ENCODE peak calls at places on chromosome 1, in eight cellular contexts. One of them, this sample, is unnamed.

GRCh38 chr1:5880630-5881405 is 111.4 kb downstream of the NPHP4 start:
- DNase-seq in lower lobe of right lung: peak; percentile 22
- DNase-seq in uterus: no peak
- DNase-seq in esophagus muscularis mucosa: no peak
- DNase-seq in adipocyte: no peak
- DNase-seq in small intestine: no peak
- DNase-seq in ovary: no peak
- DNase-seq in fibroblast of lung: no peak
- DNase-seq in this sample: no peak

GRCh38 chr1:43444827-43445225 is 8.9 kb downstream of the HYI start:
- DNase-seq in ovary: no peak
- DNase-seq in small intestine: no peak
- DNase-seq in uterus: peak; percentile 9
- DNase-seq in lower lobe of right lung: no peak
- DNase-seq in fibroblast of lung: no peak
- DNase-seq in esophagus muscularis mucosa: no peak
- DNase-seq in adipocyte: no peak
- DNase-seq in this sample: no peak

GRCh38 chr1:89724369-89725015 is 91.6 kb downstream of the LRRC8C start:
- DNase-seq in adipocyte: no peak
- DNase-seq in small intestine: no peak
- DNase-seq in uterus: no peak
- DNase-seq in ovary: no peak
- DNase-seq in fibroblast of lung: peak; percentile 62
- DNase-seq in esophagus muscularis mucosa: no peak
- DNase-seq in lower lobe of right lung: no peak
- DNase-seq in this sample: peak; percentile 34

GRCh38 chr1:56570924-56571372 is 8.4 kb downstream of the PLPP3 start:
- DNase-seq in ovary: no peak
- DNase-seq in lower lobe of right lung: no peak
- DNase-seq in small intestine: no peak
- DNase-seq in esophagus muscularis mucosa: no peak
- DNase-seq in adipocyte: no peak
- DNase-seq in fibroblast of lung: no peak
- DNase-seq in uterus: no peak
- DNase-seq in this sample: no peak

GRCh38 chr1:32241011-32241763 is 5.8 kb upstream of the FAM167B start:
- DNase-seq in small intestine: peak; percentile 40
- DNase-seq in ovary: peak; percentile 77
- DNase-seq in fibroblast of lung: peak; percentile 68
- DNase-seq in adipocyte: peak; percentile 74
- DNase-seq in lower lobe of right lung: peak; percentile 64
- DNase-seq in esophagus muscularis mucosa: no peak
- DNase-seq in uterus: peak; percentile 52
- DNase-seq in this sample: peak; percentile 61

GRCh38 chr1:201691716-201692115 is 137.2 kb upstream of the IPO9 start:
- DNase-seq in small intestine: no peak
- DNase-seq in adipocyte: no peak
- DNase-seq in ovary: no peak
- DNase-seq in uterus: no peak
- DNase-seq in esophagus muscularis mucosa: no peak
- DNase-seq in fibroblast of lung: no peak
- DNase-seq in lower lobe of right lung: no peak
- DNase-seq in this sample: no peak

GRCh38 chr1:57949168-57949567 is 525.3 kb upstream of the DAB1 start:
- DNase-seq in adipocyte: no peak
- DNase-seq in esophagus muscularis mucosa: no peak
- DNase-seq in ovary: no peak
- DNase-seq in uterus: no peak
- DNase-seq in lower lobe of right lung: no peak
- DNase-seq in small intestine: no peak
- DNase-seq in fibroblast of lung: no peak
- DNase-seq in this sample: peak; percentile 1

GRCh38 chr1:214285622-214286440 is 4.9 kb downstream of the SMYD2 start:
- DNase-seq in adipocyte: no peak
- DNase-seq in lower lobe of right lung: no peak
- DNase-seq in fibroblast of lung: no peak
- DNase-seq in uterus: no peak
- DNase-seq in esophagus muscularis mucosa: no peak
- DNase-seq in small intestine: no peak
- DNase-seq in ovary: no peak
- DNase-seq in this sample: no peak

GRCh38 chr1:201396859-201397464 is 2.2 kb downstream of the LAD1 start:
- DNase-seq in small intestine: peak; percentile 93
- DNase-seq in esophagus muscularis mucosa: no peak
- DNase-seq in fibroblast of lung: no peak
- DNase-seq in ovary: no peak
- DNase-seq in lower lobe of right lung: peak; percentile 72
- DNase-seq in uterus: no peak
- DNase-seq in adipocyte: no peak
- DNase-seq in this sample: peak; percentile 17

GRCh38 chr1:6149597-6149996 is 30.5 kb downstream of the CHD5 start:
- DNase-seq in lower lobe of right lung: no peak
- DNase-seq in uterus: no peak
- DNase-seq in fibroblast of lung: no peak
- DNase-seq in ovary: no peak
- DNase-seq in esophagus muscularis mucosa: no peak
- DNase-seq in adipocyte: no peak
- DNase-seq in small intestine: no peak
- DNase-seq in this sample: no peak

GRCh38 chr1:235659186-235659771 is 9.7 kb upstream of the GNG4 start:
- DNase-seq in ovary: no peak
- DNase-seq in uterus: no peak
- DNase-seq in lower lobe of right lung: no peak
- DNase-seq in esophagus muscularis mucosa: peak; percentile 66
- DNase-seq in adipocyte: no peak
- DNase-seq in small intestine: no peak
- DNase-seq in fibroblast of lung: no peak
- DNase-seq in this sample: no peak

GRCh38 chr1:14507227-14507626 is 91.3 kb upstream of the KAZN start:
- DNase-seq in ovary: no peak
- DNase-seq in fibroblast of lung: no peak
- DNase-seq in lower lobe of right lung: no peak
- DNase-seq in adipocyte: no peak
- DNase-seq in uterus: no peak
- DNase-seq in small intestine: no peak
- DNase-seq in esophagus muscularis mucosa: no peak
- DNase-seq in this sample: no peak

GRCh38 chr1:205592443-205593003 is 39.3 kb downstream of the ELK4 start:
- DNase-seq in fibroblast of lung: no peak
- DNase-seq in esophagus muscularis mucosa: peak; percentile 83
- DNase-seq in small intestine: no peak
- DNase-seq in ovary: no peak
- DNase-seq in lower lobe of right lung: no peak
- DNase-seq in adipocyte: no peak
- DNase-seq in uterus: no peak
- DNase-seq in this sample: no peak

GRCh38 chr1:46221749-46222148 is 18.6 kb downstream of the LURAP1 start:
- DNase-seq in lower lobe of right lung: no peak
- DNase-seq in adipocyte: no peak
- DNase-seq in fibroblast of lung: no peak
- DNase-seq in uterus: no peak
- DNase-seq in ovary: no peak
- DNase-seq in esophagus muscularis mucosa: no peak
- DNase-seq in small intestine: no peak
- DNase-seq in this sample: no peak

GRCh38 chr1:179369751-179370341 is 4.1 kb downstream of the AXDND1 start:
- DNase-seq in ovary: no peak
- DNase-seq in fibroblast of lung: peak; percentile 53
- DNase-seq in uterus: no peak
- DNase-seq in adipocyte: peak; percentile 94
- DNase-seq in small intestine: peak; percentile 78
- DNase-seq in esophagus muscularis mucosa: no peak
- DNase-seq in lower lobe of right lung: no peak
- DNase-seq in this sample: no peak

GRCh38 chr1:203174324-203174985 is 1.2 kb downstream of the MYBPH start:
- DNase-seq in lower lobe of right lung: no peak
- DNase-seq in adipocyte: no peak
- DNase-seq in ovary: peak; percentile 15
- DNase-seq in small intestine: no peak
- DNase-seq in fibroblast of lung: no peak
- DNase-seq in uterus: no peak
- DNase-seq in esophagus muscularis mucosa: no peak
- DNase-seq in this sample: no peak

GRCh38 chr1:23122023-23122738 is 46.5 kb downstream of the LUZP1 start:
- DNase-seq in adipocyte: peak; percentile 69
- DNase-seq in lower lobe of right lung: no peak
- DNase-seq in ovary: peak; percentile 47
- DNase-seq in small intestine: peak; percentile 36
- DNase-seq in esophagus muscularis mucosa: no peak
- DNase-seq in fibroblast of lung: peak; percentile 81
- DNase-seq in uterus: peak; percentile 42
- DNase-seq in this sample: peak; percentile 59

GRCh38 chr1:31409946-31410858 is 2.8 kb upstream of the SERINC2 start:
- DNase-seq in esophagus muscularis mucosa: no peak
- DNase-seq in ovary: no peak
- DNase-seq in lower lobe of right lung: no peak
- DNase-seq in fibroblast of lung: no peak
- DNase-seq in uterus: no peak
- DNase-seq in adipocyte: peak; percentile 27
- DNase-seq in small intestine: no peak
- DNase-seq in this sample: peak; percentile 41

GRCh38 chr1:100713636-100714035 is 5.9 kb upstream of the VCAM1 start:
- DNase-seq in fibroblast of lung: no peak
- DNase-seq in uterus: no peak
- DNase-seq in esophagus muscularis mucosa: no peak
- DNase-seq in lower lobe of right lung: no peak
- DNase-seq in adipocyte: peak; percentile 6
- DNase-seq in ovary: no peak
- DNase-seq in small intestine: no peak
- DNase-seq in this sample: peak; percentile 41

GRCh38 chr1:86703696-86704455 is 500 bp upstream of the SH3GLB1 start:
- DNase-seq in esophagus muscularis mucosa: peak; percentile 92
- DNase-seq in fibroblast of lung: peak; percentile 25
- DNase-seq in ovary: no peak
- DNase-seq in uterus: no peak
- DNase-seq in lower lobe of right lung: no peak
- DNase-seq in adipocyte: no peak
- DNase-seq in small intestine: peak; percentile 64
- DNase-seq in this sample: no peak

GRCh38 chr1:40478276-40478675 is 1.2 kb downstream of the ZFP69 start:
- DNase-seq in adipocyte: no peak
- DNase-seq in lower lobe of right lung: no peak
- DNase-seq in uterus: no peak
- DNase-seq in small intestine: no peak
- DNase-seq in fibroblast of lung: no peak
- DNase-seq in esophagus muscularis mucosa: no peak
- DNase-seq in ovary: no peak
- DNase-seq in this sample: peak; percentile 2
- H3K4me3 ChIP-seq in adipocyte: peak overlapping the region; percentile 93
- H3K4me3 ChIP-seq in lower lobe of right lung: peak overlapping the region; percentile 93
- H3K4me3 ChIP-seq in uterus: peak overlapping the region; percentile 65
- H3K4me3 ChIP-seq in small intestine: no peak overlapping the region
- H3K4me3 ChIP-seq in fibroblast of lung: peak overlapping the region; percentile 73
- H3K4me3 ChIP-seq in esophagus muscularis mucosa: peak overlapping the region; percentile 94
- H3K4me3 ChIP-seq in ovary: peak overlapping the region; percentile 66
- H3K4me3 ChIP-seq in this sample: no peak overlapping the region

GRCh38 chr1:212012034-212012740 is 23.2 kb downstream of the INTS7 start:
- DNase-seq in small intestine: peak; percentile 75
- DNase-seq in ovary: peak; percentile 72
- DNase-seq in adipocyte: peak; percentile 86
- DNase-seq in uterus: peak; percentile 50
- DNase-seq in fibroblast of lung: peak; percentile 51
- DNase-seq in lower lobe of right lung: peak; percentile 63
- DNase-seq in esophagus muscularis mucosa: no peak
- DNase-seq in this sample: peak; percentile 61
- H3K36me3 ChIP-seq in small intestine: peaks cover 3% of the 10 kb centered on the region
- H3K36me3 ChIP-seq in ovary: no peaks in the 10 kb centered on the region
- H3K36me3 ChIP-seq in adipocyte: peaks cover 11% of the 10 kb centered on the region
- H3K36me3 ChIP-seq in uterus: no peaks in the 10 kb centered on the region
- H3K36me3 ChIP-seq in fibroblast of lung: no peaks in the 10 kb centered on the region
- H3K36me3 ChIP-seq in lower lobe of right lung: peaks cover 2% of the 10 kb centered on the region
- H3K36me3 ChIP-seq in esophagus muscularis mucosa: peaks cover 26% of the 10 kb centered on the region
- H3K36me3 ChIP-seq in this sample: peaks cover 37% of the 10 kb centered on the region

GRCh38 chr1:2819831-2820730 is 18.6 kb upstream of the TTC34 start:
- DNase-seq in fibroblast of lung: no peak
- DNase-seq in small intestine: no peak
- DNase-seq in esophagus muscularis mucosa: no peak
- DNase-seq in adipocyte: no peak
- DNase-seq in uterus: no peak
- DNase-seq in ovary: no peak
- DNase-seq in lower lobe of right lung: no peak
- DNase-seq in this sample: no peak

GRCh38 chr1:2821970-2822620 is 20.6 kb upstream of the TTC34 start:
- DNase-seq in uterus: no peak
- DNase-seq in ovary: peak; percentile 52
- DNase-seq in adipocyte: peak; percentile 23
- DNase-seq in fibroblast of lung: no peak
- DNase-seq in small intestine: peak; percentile 15
- DNase-seq in esophagus muscularis mucosa: no peak
- DNase-seq in lower lobe of right lung: peak; percentile 61
- DNase-seq in this sample: peak; percentile 66

GRCh38 chr1:2821373-2821955 is 20.0 kb upstream of the TTC34 start:
- DNase-seq in fibroblast of lung: no peak
- DNase-seq in adipocyte: no peak
- DNase-seq in lower lobe of right lung: no peak
- DNase-seq in small intestine: no peak
- DNase-seq in esophagus muscularis mucosa: no peak
- DNase-seq in uterus: no peak
- DNase-seq in ovary: no peak
- DNase-seq in this sample: no peak

GRCh38 chr1:2819429-2819828 is 17.9 kb upstream of the TTC34 start:
- DNase-seq in esophagus muscularis mucosa: no peak
- DNase-seq in fibroblast of lung: no peak
- DNase-seq in lower lobe of right lung: peak; percentile 15
- DNase-seq in ovary: no peak
- DNase-seq in adipocyte: no peak
- DNase-seq in small intestine: no peak
- DNase-seq in uterus: no peak
- DNase-seq in this sample: no peak

DNA sequence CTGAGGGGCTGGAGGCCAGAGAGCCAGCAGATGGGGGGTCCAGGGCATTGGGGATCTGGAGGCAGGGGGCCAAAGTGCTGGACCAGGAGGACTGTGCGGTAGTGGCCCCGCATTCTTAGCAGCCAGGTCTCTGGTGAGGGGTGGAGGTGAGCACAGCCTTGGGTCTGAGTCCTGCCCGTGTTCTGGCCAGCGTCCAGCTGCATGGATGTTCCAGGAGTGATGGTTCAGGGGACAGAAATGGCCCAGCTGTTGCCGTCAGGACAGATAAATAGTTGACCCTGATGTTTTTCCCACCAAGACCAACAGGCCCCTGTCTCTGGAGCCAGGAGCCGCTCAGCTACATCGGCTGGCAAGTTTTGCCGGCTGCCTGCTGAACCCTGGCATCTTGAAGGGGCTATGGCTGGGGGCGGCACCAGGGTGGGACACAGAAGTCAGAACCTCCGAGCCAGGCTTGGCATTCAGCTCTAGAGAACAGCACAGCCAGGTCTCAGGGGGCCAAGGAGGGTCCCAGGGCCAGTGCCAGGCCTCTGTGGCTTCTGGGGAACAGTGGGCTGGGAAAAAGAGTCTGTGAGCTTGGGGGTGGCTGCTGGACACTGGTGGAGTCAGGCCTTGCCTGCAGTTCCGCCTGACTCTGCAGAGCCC is 19.4 kb upstream of the TTC34 start:
- DNase-seq in uterus: no peak
- DNase-seq in ovary: no peak
- DNase-seq in adipocyte: no peak
- DNase-seq in lower lobe of right lung: no peak
- DNase-seq in fibroblast of lung: no peak
- DNase-seq in esophagus muscularis mucosa: no peak
- DNase-seq in small intestine: no peak
- DNase-seq in this sample: no peak
- H3K9me3 ChIP-seq in uterus: no peaks in the 10 kb centered on the region
- H3K9me3 ChIP-seq in ovary: no peaks in the 10 kb centered on the region
- H3K9me3 ChIP-seq in adipocyte: no peaks in the 10 kb centered on the region
- H3K9me3 ChIP-seq in lower lobe of right lung: no peaks in the 10 kb centered on the region
- H3K9me3 ChIP-seq in fibroblast of lung: no peaks in the 10 kb centered on the region
- H3K9me3 ChIP-seq in esophagus muscularis mucosa: no peaks in the 10 kb centered on the region
- H3K9me3 ChIP-seq in small intestine: no peaks in the 10 kb centered on the region
- H3K9me3 ChIP-seq in this sample: no peaks in the 10 kb centered on the region

GRCh38 chr1:117607471-117607870 is 1.6 kb downstream of the TENT5C start:
- DNase-seq in small intestine: peak; percentile 67
- DNase-seq in uterus: peak; percentile 17
- DNase-seq in lower lobe of right lung: no peak
- DNase-seq in fibroblast of lung: peak; percentile 10
- DNase-seq in adipocyte: no peak
- DNase-seq in esophagus muscularis mucosa: no peak
- DNase-seq in ovary: no peak
- DNase-seq in this sample: peak; percentile 62
- H3K4me3 ChIP-seq in small intestine: peak overlapping the region; percentile 52
- H3K4me3 ChIP-seq in uterus: peak overlapping the region; percentile 72
- H3K4me3 ChIP-seq in lower lobe of right lung: peak overlapping the region; percentile 82
- H3K4me3 ChIP-seq in fibroblast of lung: peak overlapping the region; percentile 84
- H3K4me3 ChIP-seq in adipocyte: no peak overlapping the region
- H3K4me3 ChIP-seq in esophagus muscularis mucosa: peak overlapping the region; percentile 88
- H3K4me3 ChIP-seq in ovary: peak overlapping the region; percentile 94
- H3K4me3 ChIP-seq in this sample: peak overlapping the region; percentile 58